ENCODE peak calls at places on chromosome 21, in six cellular contexts. E is K562, I is heart left ventricle, F is mesenchymal stem cell, N is tibial nerve, X is esophagus squamous epithelium. U is an unnamed sample. For H3K4me1 and H3K9me3, the result is how much of the 10 kb centered on the place peaks cover.

GRCh38 chr21:36571556-36571955 is 91.6 kb upstream of the CLDN14 start:
- DNase-seq in X (no peak), F (no peak), I (no peak), N (no peak), E (no peak), U (no peak)

GRCh38 chr21:45574691-45575090 is 32.5 kb upstream of the SLC19A1 start:
- DNase-seq in I (no peak), N (peak), X (no peak), E (no peak), F (no peak), U (no peak)

GRCh38 chr21:17270234-17270633 is 242.6 kb upstream of the CXADR start:
- DNase-seq in E (no peak), I (no peak), F (peak), X (no peak), N (peak), U (peak)

GRCh38 chr21:34191876-34192275 is 118.5 kb downstream of the MRPS6 start:
- DNase-seq in F (no peak), N (no peak), X (no peak), E (no peak), I (no peak), U (no peak)

GRCh38 chr21:16423921-16424320 is 694.1 kb downstream of the USP25 start:
- DNase-seq in E (no peak), F (no peak), N (no peak), I (no peak), X (no peak), U (no peak)

GRCh38 chr21:18244721-18245486 is at the start of gene CHODL:
- DNase-seq in N (no peak), I (no peak), X (no peak), F (peak), E (no peak), U (peak)

GRCh38 chr21:25967566-25968438 is 202.8 kb downstream of the APP start:
- DNase-seq in N (no peak), F (peak), I (no peak), E (no peak), X (no peak), U (no peak)

GRCh38 chr21:35254006-35254751 is 205.1 kb upstream of the RUNX1 start:
- DNase-seq in F (peak), N (no peak), X (no peak), E (no peak), I (no peak), U (no peak)

GRCh38 chr21:27040738-27041137 is 73.8 kb upstream of the ADAMTS5 start:
- DNase-seq in E (no peak), X (no peak), N (no peak), I (no peak), F (no peak), U (no peak)

GRCh38 chr21:43701936-43702784 is 16.8 kb upstream of the PDXK start:
- DNase-seq in F (no peak), N (no peak), X (no peak), E (no peak), I (no peak), U (no peak)
- H3K4me1 ChIP-seq in F (under half), N (under half), X (under half), E (under half), I (under half), U (under half)

GRCh38 chr21:19853709-19854575 is 1144.3 kb upstream of the NCAM2 start:
- DNase-seq in N (no peak), X (no peak), F (no peak), E (peak), I (no peak), U (no peak)
- H3K9me3 ChIP-seq in N (under half), X (under half), F (under half), E (under half), I (under half), U (under half)

DNA sequence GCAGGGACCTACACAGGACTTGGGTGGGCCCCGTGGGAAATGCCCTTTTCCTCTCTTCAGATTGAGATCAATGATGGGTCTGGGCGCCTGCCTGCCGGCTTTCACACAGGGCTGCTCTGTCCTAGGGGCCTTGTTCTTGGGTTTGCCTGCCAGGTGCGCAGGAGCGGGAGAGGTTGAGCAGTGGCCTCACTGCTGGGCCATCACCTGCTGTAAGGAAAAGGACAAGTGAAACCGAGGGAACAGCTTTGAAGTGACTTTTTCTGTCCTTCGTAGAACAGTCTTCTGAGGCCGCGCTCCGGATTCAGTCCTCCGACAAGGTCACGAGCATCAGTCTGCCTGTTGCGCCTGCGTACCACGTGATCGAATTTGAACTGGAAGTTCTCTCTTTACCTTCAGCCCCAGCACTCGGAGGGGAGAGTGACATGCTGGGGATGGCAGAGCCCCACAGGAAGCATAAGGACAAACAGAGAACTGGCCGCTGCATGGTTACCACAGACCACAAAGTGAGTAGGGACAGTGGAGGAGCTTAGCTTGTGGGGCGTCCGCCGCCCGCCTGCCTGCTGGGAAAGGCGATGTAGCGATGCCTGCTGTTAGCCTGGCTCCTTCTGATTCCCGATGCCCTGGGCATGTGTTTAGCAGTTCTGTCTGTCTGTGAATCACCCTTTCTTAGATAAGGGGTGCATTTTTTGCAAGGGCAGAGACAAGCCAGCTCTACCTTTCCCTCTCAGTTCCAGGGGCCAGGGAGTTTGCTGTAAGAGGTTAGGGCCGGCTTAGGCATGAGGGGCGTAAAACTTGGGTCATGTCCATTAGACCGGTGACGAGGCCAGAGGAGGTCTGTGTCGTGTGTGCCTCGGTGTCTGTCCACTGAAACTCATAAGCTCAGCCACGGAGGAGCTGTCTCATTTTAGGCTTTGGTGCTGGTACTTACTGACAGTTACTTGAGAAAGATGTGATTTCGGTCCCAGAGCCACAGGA is 19.5 kb upstream of the PWP2 start:
- DNase-seq in E (no peak), N (no peak), X (no peak), I (no peak), F (no peak), U (no peak)
- H3K4me1 ChIP-seq in E (under half), N (under half), X (under half), I (half or more), F (under half), U (under half)

GRCh38 chr21:44381874-44382273 is 28.5 kb downstream of the TRPM2 start:
- DNase-seq in N (no peak), F (no peak), I (no peak), E (no peak), X (no peak), U (no peak)

GRCh38 chr21:44384968-44385367 is 31.5 kb downstream of the TRPM2 start:
- DNase-seq in X (no peak), F (no peak), I (no peak), N (no peak), E (no peak), U (no peak)

GRCh38 chr21:44380876-44381275 is 27.5 kb downstream of the TRPM2 start:
- DNase-seq in I (peak), F (no peak), E (no peak), N (no peak), X (no peak), U (no peak)

GRCh38 chr21:44382536-44382935 is 29.1 kb downstream of the TRPM2 start:
- DNase-seq in I (no peak), X (no peak), N (no peak), E (no peak), F (no peak), U (no peak)

DNA sequence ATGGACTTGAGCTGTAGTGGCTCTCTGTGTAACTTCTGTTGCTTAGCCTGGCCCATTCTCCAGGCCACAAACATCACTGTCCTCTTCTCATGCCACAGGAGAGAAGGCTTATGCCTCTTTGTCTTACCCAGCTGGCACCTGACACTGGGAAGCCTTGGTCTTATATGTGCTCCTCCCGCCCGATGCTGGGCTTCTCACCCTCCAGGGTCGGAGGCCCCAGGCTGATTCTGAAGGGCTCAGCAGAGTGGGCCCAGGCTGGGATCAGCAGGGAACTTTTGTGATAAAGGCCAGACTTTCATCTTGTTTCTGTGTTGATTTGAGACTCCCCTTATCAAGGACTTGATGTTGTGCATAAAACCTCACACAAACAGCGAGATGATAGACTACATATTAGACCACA is 29.8 kb downstream of the TRPM2 start:
- DNase-seq in I (no peak), F (no peak), N (no peak), E (no peak), X (no peak), U (no peak)
- H3K9me3 ChIP-seq in I (under half), F (under half), N (under half), E (under half), X (under half), U (under half)

GRCh38 chr21:15063821-15064575 is 802 bp downstream of the NRIP1 start:
- DNase-seq in E (peak), I (peak), F (peak), N (peak), X (no peak), U (no peak)

GRCh38 chr21:15061747-15062146 is 3.1 kb downstream of the NRIP1 start:
- DNase-seq in F (no peak), I (no peak), N (no peak), E (no peak), X (no peak), U (no peak)

GRCh38 chr21:15061284-15061683 is 3.5 kb downstream of the NRIP1 start:
- DNase-seq in I (no peak), E (no peak), F (no peak), N (no peak), X (no peak), U (no peak)

GRCh38 chr21:15063081-15063820 is 1.5 kb downstream of the NRIP1 start:
- DNase-seq in X (no peak), N (no peak), E (no peak), F (peak), I (no peak), U (no peak)

DNA sequence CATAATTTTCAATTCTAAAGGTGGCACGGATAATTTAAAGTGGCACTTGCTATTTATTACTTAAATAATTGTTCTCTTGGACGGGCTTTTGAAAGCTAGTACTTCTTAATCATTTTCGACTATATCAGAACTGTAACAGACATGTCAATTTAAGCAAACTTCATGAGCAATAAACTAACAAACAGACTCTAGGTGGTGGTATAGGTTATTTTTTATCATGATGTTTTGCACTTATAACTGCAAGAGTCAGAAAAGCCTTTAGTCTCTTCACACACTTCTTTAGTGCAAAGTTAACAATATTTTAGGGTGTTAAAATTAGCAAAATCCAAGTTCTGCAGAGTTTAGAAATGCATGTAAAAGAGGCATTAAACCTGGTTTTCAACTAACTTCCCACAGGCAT is 2.2 kb downstream of the NRIP1 start:
- DNase-seq in X (no peak), I (no peak), N (no peak), E (no peak), F (peak), U (no peak)
- H3K4me1 ChIP-seq in X (half or more), I (half or more), N (under half), E (under half), F (under half), U (under half)

GRCh38 chr21:10639123-10639522 is 117.7 kb downstream of the TPTE start:
- DNase-seq in X (no peak), F (no peak), E (no peak), I (no peak), N (no peak), U (no peak)
- H3K9me3 ChIP-seq in X (under half), F (under half), E (under half), I (under half), N (under half), U (under half)

GRCh38 chr21:29084372-29084771 is 10.9 kb upstream of the CCT8 start:
- DNase-seq in E (no peak), I (no peak), N (no peak), X (no peak), F (no peak), U (no peak)

GRCh38 chr21:29085106-29085752 is 11.8 kb upstream of the CCT8 start:
- DNase-seq in X (no peak), N (no peak), F (no peak), I (no peak), E (no peak), U (no peak)

GRCh38 chr21:29083306-29083705 is 9.9 kb upstream of the CCT8 start:
- DNase-seq in I (no peak), X (no peak), F (no peak), N (no peak), E (no peak), U (no peak)

GRCh38 chr21:29080454-29080930 is 7.0 kb upstream of the CCT8 start:
- DNase-seq in N (no peak), F (no peak), I (no peak), X (no peak), E (no peak), U (no peak)

GRCh38 chr21:29082416-29082815 is 9.0 kb upstream of the CCT8 start:
- DNase-seq in E (no peak), F (no peak), I (no peak), X (no peak), N (no peak), U (no peak)
- H3K4me1 ChIP-seq in E (under half), F (under half), I (under half), X (under half), N (under half), U (under half)

GRCh38 chr21:40788635-40789034 is 58.3 kb downstream of the DSCAM start:
- DNase-seq in I (no peak), X (no peak), N (no peak), F (no peak), E (no peak), U (no peak)
- H3K9me3 ChIP-seq in I (under half), X (under half), N (under half), F (under half), E (under half), U (under half)

GRCh38 chr21:43954042-43954441 is 58.1 kb upstream of the TRAPPC10 start:
- DNase-seq in X (no peak), E (no peak), I (no peak), N (no peak), F (no peak), U (no peak)

GRCh38 chr21:43956019-43956666 is 56.0 kb upstream of the TRAPPC10 start:
- DNase-seq in X (no peak), F (no peak), N (no peak), I (no peak), E (no peak), U (no peak)

GRCh38 chr21:43956667-43957030 is 55.5 kb upstream of the TRAPPC10 start:
- DNase-seq in N (no peak), X (no peak), E (no peak), F (no peak), I (no peak), U (no peak)

GRCh38 chr21:43953028-43953427 is 59.1 kb upstream of the TRAPPC10 start:
- DNase-seq in I (no peak), N (no peak), X (no peak), F (no peak), E (no peak), U (no peak)

DNA sequence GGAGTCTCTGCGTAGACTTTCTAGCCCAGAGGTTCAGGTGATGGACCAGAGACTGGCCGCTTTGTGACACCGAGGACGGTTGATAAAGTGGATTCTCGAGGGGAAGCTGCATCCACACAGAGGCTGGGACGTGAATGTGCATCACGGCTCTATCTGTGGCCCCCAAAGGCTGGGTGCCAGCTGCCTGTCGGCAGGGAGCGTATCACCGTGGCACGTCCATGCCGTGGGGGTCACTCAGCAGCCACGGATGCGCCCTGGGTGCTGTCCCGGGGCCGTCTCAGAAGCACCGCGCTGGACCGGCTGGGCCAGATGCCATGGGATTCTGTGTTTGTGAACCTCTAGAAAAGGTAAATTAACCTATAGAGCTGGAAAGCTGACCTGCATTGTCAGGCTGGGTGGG is 57.2 kb upstream of the TRAPPC10 start:
- DNase-seq in X (no peak), I (no peak), F (no peak), E (no peak), N (no peak), U (no peak)
- H3K4me1 ChIP-seq in X (under half), I (under half), F (under half), E (under half), N (under half), U (under half)

GRCh38 chr21:9758141-9758540 is 763.2 kb upstream of the TPTE start:
- DNase-seq in N (no peak), I (no peak), X (no peak), F (no peak), E (no peak), U (no peak)
- H3K9me3 ChIP-seq in N (under half), I (under half), X (under half), F (under half), E (under half), U (under half)